ENCODE peak calls at places on chromosomes 2 and 18, in four cellular contexts. One of them, this sample, is unnamed.

GRCh38 chr2:120571015-120571728 is 164.5 kb upstream of the GLI2 start:
- DNase-seq in HCT116: no peak
- DNase-seq in spleen: no peak
- DNase-seq in sigmoid colon: no peak
- DNase-seq in this sample: no peak

GRCh38 chr2:101679037-101679726 is 18.3 kb upstream of the MAP4K4 start:
- DNase-seq in HCT116: no peak
- DNase-seq in spleen: no peak
- DNase-seq in sigmoid colon: no peak
- DNase-seq in this sample: no peak

GRCh38 chr18:5066380-5066977 is 130.6 kb downstream of the AKAIN1 start:
- DNase-seq in HCT116: no peak
- DNase-seq in spleen: no peak
- DNase-seq in sigmoid colon: no peak
- DNase-seq in this sample: no peak

GRCh38 chr2:223464071-223464470 is 138.1 kb downstream of the SCG2 start:
- DNase-seq in HCT116: no peak
- DNase-seq in spleen: no peak
- DNase-seq in sigmoid colon: no peak
- DNase-seq in this sample: no peak

GRCh38 chr18:2568129-2568528 is 3.2 kb downstream of the METTL4 start:
- DNase-seq in HCT116: no peak
- DNase-seq in spleen: no peak
- DNase-seq in sigmoid colon: no peak
- DNase-seq in this sample: no peak

GRCh38 chr18:31424383-31424988 is 23.1 kb upstream of the DSG3 start:
- DNase-seq in HCT116: peak; percentile 64
- DNase-seq in spleen: no peak
- DNase-seq in sigmoid colon: no peak
- DNase-seq in this sample: no peak

GRCh38 chr2:113390133-113390849 is 47.2 kb upstream of the ZNG1B start:
- DNase-seq in HCT116: peak; percentile 72
- DNase-seq in spleen: no peak
- DNase-seq in sigmoid colon: no peak
- DNase-seq in this sample: peak; percentile 47

GRCh38 chr2:207492461-207492860 is 37.3 kb upstream of the CREB1 start:
- DNase-seq in HCT116: no peak
- DNase-seq in spleen: no peak
- DNase-seq in sigmoid colon: no peak
- DNase-seq in this sample: no peak

GRCh38 chr2:10447300-10448207 is 573 bp downstream of the ODC1 start:
- DNase-seq in HCT116: no peak
- DNase-seq in spleen: peak; percentile 96
- DNase-seq in sigmoid colon: no peak
- DNase-seq in this sample: peak; percentile 40

GRCh38 chr18:22191986-22192385 is 22.6 kb downstream of the GATA6 start:
- DNase-seq in HCT116: no peak
- DNase-seq in spleen: no peak
- DNase-seq in sigmoid colon: no peak
- DNase-seq in this sample: no peak

GRCh38 chr2:126749537-126749936 is 93.6 kb downstream of the GYPC start:
- DNase-seq in HCT116: no peak
- DNase-seq in spleen: no peak
- DNase-seq in sigmoid colon: no peak
- DNase-seq in this sample: no peak

GRCh38 chr18:43934322-43935050 is 657.2 kb upstream of the SYT4 start:
- DNase-seq in HCT116: no peak
- DNase-seq in spleen: no peak
- DNase-seq in sigmoid colon: no peak
- DNase-seq in this sample: no peak

GRCh38 chr2:64376926-64377325 is 77.0 kb upstream of the LGALSL start:
- DNase-seq in HCT116: no peak
- DNase-seq in spleen: no peak
- DNase-seq in sigmoid colon: no peak
- DNase-seq in this sample: no peak

GRCh38 chr2:240319855-240320560 is 115.5 kb upstream of the GPC1 start:
- DNase-seq in HCT116: peak; percentile 23
- DNase-seq in spleen: no peak
- DNase-seq in sigmoid colon: no peak
- DNase-seq in this sample: no peak

GRCh38 chr2:241314181-241314932 is 1.1 kb downstream of the HDLBP start:
- DNase-seq in HCT116: peak; percentile 8
- DNase-seq in spleen: no peak
- DNase-seq in sigmoid colon: no peak
- DNase-seq in this sample: no peak

GRCh38 chr2:233081731-233082221 is 21.6 kb downstream of the INPP5D start:
- DNase-seq in HCT116: no peak
- DNase-seq in spleen: no peak
- DNase-seq in sigmoid colon: no peak
- DNase-seq in this sample: no peak
- TF ChIP-seq POLR2AphosphoS5 in HCT116: no peak
- TF ChIP-seq POLR2AphosphoS5 in spleen: peak; percentile 27
- TF ChIP-seq POLR2AphosphoS5 in sigmoid colon: no peak
- TF ChIP-seq POLR2AphosphoS5 in this sample: no peak

DNA sequence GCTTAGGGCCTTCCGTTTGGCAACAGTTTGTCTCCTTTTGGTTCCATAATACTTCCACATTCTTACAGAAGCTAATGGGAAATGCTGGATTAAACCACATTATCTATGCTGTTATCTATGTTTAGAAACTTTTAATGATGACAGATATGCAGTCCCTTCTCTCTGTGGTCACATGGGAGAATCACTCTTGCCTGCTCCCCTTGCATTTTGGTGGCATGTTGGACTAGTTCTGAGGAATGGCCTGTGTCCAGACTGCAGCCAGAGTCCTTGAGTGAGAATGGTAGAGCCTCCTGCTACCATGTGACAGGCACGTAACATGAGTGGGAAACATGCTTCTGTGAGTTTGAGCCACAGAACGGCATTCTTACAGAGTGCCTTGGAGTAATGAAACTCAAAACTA is 19.2 kb downstream of the SPTBN1 start:
- DNase-seq in HCT116: no peak
- DNase-seq in spleen: no peak
- DNase-seq in sigmoid colon: no peak
- DNase-seq in this sample: no peak
- H3K4me1 ChIP-seq in HCT116: peaks cover 44% of the 10 kb centered on the region
- H3K4me1 ChIP-seq in spleen: peaks cover 33% of the 10 kb centered on the region
- H3K4me1 ChIP-seq in sigmoid colon: no peaks in the 10 kb centered on the region
- H3K4me1 ChIP-seq in this sample: peaks cover 6% of the 10 kb centered on the region

DNA sequence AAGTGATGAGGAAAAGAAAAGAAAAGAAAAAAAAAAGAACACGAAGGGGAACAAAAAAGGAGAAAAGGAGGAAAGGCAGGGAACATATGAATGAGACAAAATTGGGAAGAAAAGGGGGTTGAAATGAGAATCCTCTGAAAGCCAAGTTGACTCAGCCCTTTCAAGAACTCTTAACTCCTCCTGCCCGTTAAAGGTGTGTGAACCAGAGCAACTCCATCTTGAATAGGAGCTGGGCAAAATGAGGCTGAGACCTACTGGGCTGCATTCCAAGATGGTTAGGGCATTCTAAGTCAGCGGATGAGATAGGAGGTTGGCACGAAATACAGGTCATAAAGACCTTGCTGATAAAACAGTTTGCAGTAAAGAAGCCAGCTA is 4.0 kb upstream of the POLE4 start:
- DNase-seq in HCT116: no peak
- DNase-seq in spleen: no peak
- DNase-seq in sigmoid colon: no peak
- DNase-seq in this sample: no peak
- H3K9me3 ChIP-seq in HCT116: no peaks in the 10 kb centered on the region
- H3K9me3 ChIP-seq in spleen: peaks cover 16% of the 10 kb centered on the region
- H3K9me3 ChIP-seq in sigmoid colon: no peaks in the 10 kb centered on the region
- H3K9me3 ChIP-seq in this sample: no peaks in the 10 kb centered on the region

GRCh38 chr2:169478745-169479256 is 493 bp upstream of the BBS5 start:
- DNase-seq in HCT116: no peak
- DNase-seq in spleen: no peak
- DNase-seq in sigmoid colon: no peak
- DNase-seq in this sample: no peak

GRCh38 chr2:169478339-169478738 is 955 bp upstream of the BBS5 start:
- DNase-seq in HCT116: no peak
- DNase-seq in spleen: no peak
- DNase-seq in sigmoid colon: no peak
- DNase-seq in this sample: no peak

GRCh38 chr2:169476459-169476858 is 2.8 kb upstream of the BBS5 start:
- DNase-seq in HCT116: peak; percentile 21
- DNase-seq in spleen: no peak
- DNase-seq in sigmoid colon: no peak
- DNase-seq in this sample: no peak

GRCh38 chr2:169480079-169480465 is 778 bp downstream of the BBS5 start:
- DNase-seq in HCT116: no peak
- DNase-seq in spleen: no peak
- DNase-seq in sigmoid colon: no peak
- DNase-seq in this sample: no peak

GRCh38 chr2:169479257-169480078 is at the start of gene BBS5:
- DNase-seq in HCT116: peak; percentile 36
- DNase-seq in spleen: peak; percentile 95
- DNase-seq in sigmoid colon: peak; percentile 91
- DNase-seq in this sample: peak; percentile 75
- TF ChIP-seq POLR2AphosphoS5 in HCT116: peak; percentile 48
- TF ChIP-seq POLR2AphosphoS5 in spleen: peak; percentile 84
- TF ChIP-seq POLR2AphosphoS5 in sigmoid colon: peak; percentile 72
- TF ChIP-seq POLR2AphosphoS5 in this sample: peak; percentile 79

GRCh38 chr2:55025082-55025481 is 25.2 kb downstream of the RTN4 start:
- DNase-seq in HCT116: no peak
- DNase-seq in spleen: no peak
- DNase-seq in sigmoid colon: no peak
- DNase-seq in this sample: no peak
- H3K4me1 ChIP-seq in HCT116: peaks cover 25% of the 10 kb centered on the region
- H3K4me1 ChIP-seq in spleen: peaks cover 96% of the 10 kb centered on the region
- H3K4me1 ChIP-seq in sigmoid colon: no peaks in the 10 kb centered on the region
- H3K4me1 ChIP-seq in this sample: no peaks in the 10 kb centered on the region

GRCh38 chr18:79896746-79897145 is 54.7 kb downstream of the SLC66A2 start:
- DNase-seq in HCT116: no peak
- DNase-seq in spleen: no peak
- DNase-seq in sigmoid colon: no peak
- DNase-seq in this sample: no peak
- H3K9me3 ChIP-seq in HCT116: peaks cover 15% of the 10 kb centered on the region
- H3K9me3 ChIP-seq in spleen: peaks cover 88% of the 10 kb centered on the region
- H3K9me3 ChIP-seq in sigmoid colon: peaks cover 9% of the 10 kb centered on the region
- H3K9me3 ChIP-seq in this sample: no peaks in the 10 kb centered on the region

DNA sequence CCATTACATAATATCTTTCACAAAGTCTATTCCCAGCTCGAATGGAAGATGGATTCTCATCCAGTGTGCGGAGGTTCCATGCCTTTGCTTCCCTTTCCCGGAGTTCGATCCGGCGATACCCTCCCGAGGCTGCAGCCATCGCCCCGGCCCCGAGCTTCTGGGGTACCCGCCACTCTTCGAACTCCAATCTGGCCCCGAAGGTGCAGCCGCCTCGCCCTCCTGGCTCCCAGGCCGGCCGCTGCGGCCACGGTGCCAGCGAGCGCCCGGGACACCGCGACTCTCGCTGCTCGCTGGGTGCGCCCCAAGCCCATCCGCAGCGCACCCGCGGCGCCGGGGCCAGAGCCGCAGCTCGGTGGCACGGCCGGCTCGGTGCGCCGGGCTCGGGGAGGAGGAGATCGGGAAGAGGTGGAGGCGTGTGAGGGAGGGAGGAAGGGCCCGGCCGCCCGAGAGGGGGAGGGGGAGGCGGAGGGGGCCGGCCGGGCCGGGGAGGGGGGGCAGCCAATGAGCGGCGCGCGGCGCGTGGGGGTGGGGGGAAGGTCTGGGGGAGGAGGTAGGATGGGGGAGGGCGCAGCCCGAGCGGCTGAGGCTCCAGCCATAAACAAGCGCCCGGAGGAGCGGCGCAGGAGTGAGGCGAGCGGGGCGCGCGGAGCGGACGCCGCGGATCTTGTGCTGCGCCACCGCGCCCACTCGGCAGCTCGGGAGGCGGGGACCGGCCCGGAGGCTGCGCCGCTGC is at the start of gene CRIM1:
- DNase-seq in HCT116: peak; percentile 68
- DNase-seq in spleen: peak; percentile 92
- DNase-seq in sigmoid colon: peak; percentile 96
- DNase-seq in this sample: peak; percentile 92
- TF ChIP-seq POLR2AphosphoS5 in HCT116: peak; percentile 93
- TF ChIP-seq POLR2AphosphoS5 in spleen: peak; percentile 89
- TF ChIP-seq POLR2AphosphoS5 in sigmoid colon: peak; percentile 96
- TF ChIP-seq POLR2AphosphoS5 in this sample: peak; percentile 68